ENCODE peak calls at places on chromosomes 7 and 10, in six cellular contexts. R is hypothalamus; M is Right ventricle myocardium superior; Y is DMS 273 treated with DMSO at 0.1 percent for 48 hours; U is stimulated activated CD8-positive, alpha-beta memory T cell treated with anti-CD3 and anti-CD28 coated beads, Interleukin-7, amount 100 ng/mL, for 24 hours; O is stomach. H is an unnamed sample.

GRCh38 chr10:87930929-87931835 is 67.8 kb downstream of the PTEN start:
- DNase-seq in R (no peak), M (no peak), Y (no peak), U (no peak), O (no peak), H (no peak)

GRCh38 chr10:29239569-29240472 is 49.0 kb upstream of the LYZL1 start:
- DNase-seq in R (no peak), M (no peak), Y (no peak), U (no peak), O (no peak), H (peak)

GRCh38 chr10:47340613-47341170 is 7.5 kb upstream of the RBP3 start:
- DNase-seq in R (peak), M (peak), Y (no peak), U (peak), O (peak), H (peak)

GRCh38 chr7:131072505-131073091 is 255.1 kb upstream of the MKLN1 start:
- DNase-seq in R (no peak), M (no peak), Y (peak), U (no peak), O (no peak), H (no peak)

GRCh38 chr7:134593530-134594392 is 44.9 kb downstream of the AKR1B15 start:
- DNase-seq in R (peak), M (peak), Y (no peak), U (no peak), O (peak), H (no peak)

GRCh38 chr7:38862666-38863065 is 46.3 kb downstream of the VPS41 start:
- DNase-seq in R (no peak), M (no peak), Y (no peak), U (no peak), O (no peak), H (no peak)

GRCh38 chr10:123136806-123137642 is 1.3 kb downstream of the HMX3 start:
- DNase-seq in R (no peak), M (no peak), Y (no peak), U (no peak), O (no peak), H (no peak)

GRCh38 chr7:3201937-3202715 is 98.9 kb upstream of the SDK1 start:
- DNase-seq in R (no peak), M (no peak), Y (no peak), U (no peak), O (peak), H (no peak)

GRCh38 chr7:151586531-151587270 is 67.0 kb upstream of the RHEB start:
- DNase-seq in R (no peak), M (no peak), Y (no peak), U (no peak), O (no peak), H (no peak)

GRCh38 chr7:131057015-131057518 is 270.6 kb upstream of the MKLN1 start:
- DNase-seq in R (no peak), M (no peak), Y (no peak), U (no peak), O (no peak), H (no peak)

GRCh38 chr7:74569501-74570075 is 87.9 kb upstream of the GTF2I start:
- DNase-seq in R (no peak), M (no peak), Y (no peak), U (no peak), O (no peak), H (no peak)

GRCh38 chr10:131928248-131929095 is 27.7 kb downstream of the PPP2R2D start:
- DNase-seq in R (no peak), M (no peak), Y (no peak), U (no peak), O (peak), H (peak)

GRCh38 chr10:63976538-63976937 is 455.3 kb downstream of the REEP3 start:
- DNase-seq in R (no peak), M (no peak), Y (no peak), U (peak), O (peak), H (peak)

GRCh38 chr7:2152646-2153045 is 80.1 kb downstream of the MAD1L1 start:
- DNase-seq in R (no peak), M (peak), Y (no peak), U (no peak), O (no peak), H (no peak)